ENCODE peak calls at places on chromosome 7, in seven cellular contexts. L is tibial nerve, S is sigmoid colon, G is suprapubic skin, B is GM12878, N is H1, J is ovary. C is an unnamed sample.

GRCh38 chr7:412313-412710 is 107.3 kb downstream of the PDGFA start:
- DNase-seq in G (no peak), J (no peak), S (peak), L (no peak), N (no peak), B (no peak), C (no peak)

GRCh38 chr7:55555160-55555559 is 17.1 kb downstream of the VOPP1 start:
- DNase-seq in G (no peak), B (no peak), N (no peak), L (no peak), S (no peak), J (no peak), C (no peak)

GRCh38 chr7:110519851-110520250 is 571.1 kb upstream of the LRRN3 start:
- DNase-seq in S (no peak), L (no peak), B (no peak), N (no peak), G (no peak), J (no peak), C (no peak)

GRCh38 chr7:148715027-148715426 is 16.3 kb downstream of the CUL1 start:
- DNase-seq in G (no peak), J (no peak), N (no peak), S (no peak), L (no peak), B (no peak), C (no peak)

GRCh38 chr7:55063633-55064032 is 44.8 kb downstream of the EGFR start:
- DNase-seq in J (no peak), S (no peak), B (no peak), L (no peak), G (no peak), N (no peak), C (no peak)

GRCh38 chr7:15489383-15489782 is 72.4 kb downstream of the AGMO start:
- DNase-seq in G (no peak), J (no peak), S (no peak), B (no peak), L (peak), N (no peak), C (no peak)

GRCh38 chr7:158420591-158421340 is 166.9 kb downstream of the PTPRN2 start:
- DNase-seq in S (no peak), L (no peak), B (no peak), J (no peak), N (no peak), G (no peak), C (no peak)

GRCh38 chr7:11831727-11832495 is at the start of gene THSD7A:
- DNase-seq in J (peak), L (no peak), S (peak), G (no peak), B (no peak), N (peak), C (peak)

GRCh38 chr7:36084485-36085091 is 68.5 kb upstream of the EEPD1 start:
- DNase-seq in B (no peak), S (peak), L (no peak), J (peak), N (peak), G (no peak), C (peak)

GRCh38 chr7:64320547-64321495 is 7.1 kb downstream of the ZNF736 start:
- DNase-seq in N (no peak), L (no peak), G (no peak), B (no peak), S (no peak), J (no peak), C (no peak)

GRCh38 chr7:127900735-127901685 is 130.2 kb downstream of the LRRC4 start:
- DNase-seq in B (peak), L (no peak), G (no peak), S (no peak), N (no peak), J (no peak), C (no peak)

GRCh38 chr7:462173-463103 is 57.2 kb downstream of the PDGFA start:
- DNase-seq in N (no peak), G (peak), B (no peak), J (no peak), S (peak), L (no peak), C (no peak)

GRCh38 chr7:108016841-108017775 is 14.1 kb upstream of the LAMB1 start:
- DNase-seq in B (no peak), N (no peak), S (no peak), J (no peak), L (peak), G (no peak), C (no peak)

GRCh38 chr7:75872073-75872782 is 6.6 kb upstream of the RHBDD2 start:
- DNase-seq in B (no peak), G (no peak), J (no peak), N (no peak), L (no peak), S (no peak), C (no peak)

GRCh38 chr7:82521906-82522445 is 78.4 kb upstream of the CACNA2D1 start:
- DNase-seq in B (no peak), S (no peak), L (no peak), N (no peak), G (no peak), J (no peak), C (no peak)

GRCh38 chr7:8035647-8036518 is 67.3 kb downstream of the GLCCI1 start:
- DNase-seq in L (no peak), B (peak), N (no peak), G (no peak), J (no peak), S (no peak), C (no peak)

GRCh38 chr7:37853468-37853867 is 5.1 kb downstream of the NME8 start:
- DNase-seq in J (no peak), N (no peak), S (no peak), L (no peak), B (no peak), G (no peak), C (no peak)

GRCh38 chr7:28697898-28698563 is 260.1 kb downstream of the TRIL start:
- DNase-seq in N (no peak), J (no peak), S (no peak), L (no peak), G (no peak), B (no peak), C (no peak)

GRCh38 chr7:2040893-2041270 is 191.9 kb downstream of the MAD1L1 start:
- DNase-seq in J (peak), S (peak), L (no peak), B (no peak), N (no peak), G (no peak), C (no peak)

GRCh38 chr7:28623105-28623730 is 210.9 kb downstream of the CREB5 start:
- DNase-seq in G (no peak), J (no peak), S (no peak), B (no peak), L (no peak), N (no peak), C (no peak)

GRCh38 chr7:147535619-147536200 is 1054.9 kb upstream of the C7orf33 start:
- DNase-seq in G (no peak), N (no peak), J (no peak), S (no peak), B (no peak), L (no peak), C (no peak)

GRCh38 chr7:26555971-26556830 is 264.5 kb downstream of the SNX10 start:
- DNase-seq in G (no peak), J (no peak), N (no peak), L (no peak), B (no peak), S (no peak), C (no peak)

GRCh38 chr7:69365588-69366241 is 232.6 kb upstream of the AUTS2 start:
- DNase-seq in G (no peak), B (no peak), L (no peak), J (no peak), S (no peak), N (no peak), C (no peak)

GRCh38 chr7:42221304-42221703 is 15.7 kb downstream of the GLI3 start:
- DNase-seq in S (no peak), J (no peak), N (no peak), L (no peak), B (no peak), G (no peak), C (no peak)

GRCh38 chr7:141358376-141358775 is 192.8 kb upstream of the AGK start:
- DNase-seq in J (no peak), N (no peak), G (no peak), L (no peak), B (no peak), S (no peak), C (no peak)

DNA sequence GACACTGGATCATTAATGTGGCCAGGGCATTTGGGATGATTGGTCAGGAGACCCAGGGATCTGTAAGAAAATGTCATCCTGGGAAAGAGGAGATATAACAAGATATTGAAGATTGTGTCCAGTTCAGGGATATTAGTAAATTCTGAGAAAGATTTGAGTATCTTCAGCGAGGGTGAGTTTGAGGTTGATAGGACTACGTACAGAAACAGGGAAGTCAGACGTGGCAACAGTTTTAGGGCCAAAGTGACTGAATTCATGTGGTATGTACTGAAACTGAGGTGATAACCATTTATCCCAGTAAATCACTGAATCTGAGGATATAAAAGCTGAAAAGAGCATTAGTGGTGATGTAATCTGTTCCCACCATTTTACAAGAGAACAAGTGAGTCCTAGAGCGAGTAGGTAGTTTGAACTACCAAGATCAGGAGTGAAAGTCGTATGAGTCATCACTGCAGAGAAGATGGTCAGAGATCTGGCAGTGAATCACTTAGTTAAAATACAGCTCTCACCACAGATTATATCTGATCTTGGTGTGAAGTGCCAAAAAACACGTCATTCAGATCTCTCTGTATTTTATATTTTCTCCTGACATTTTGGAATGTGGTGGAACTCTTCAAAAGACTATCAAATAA is 220.5 kb downstream of the CDK14 start:
- DNase-seq in S (no peak), G (no peak), N (no peak), L (no peak), J (no peak), B (peak), C (no peak)
- TF ChIP-seq EP300 in S (no peak), G (no peak), N (no peak), L (no peak), J (no peak), B (no peak), C (no peak)

DNA sequence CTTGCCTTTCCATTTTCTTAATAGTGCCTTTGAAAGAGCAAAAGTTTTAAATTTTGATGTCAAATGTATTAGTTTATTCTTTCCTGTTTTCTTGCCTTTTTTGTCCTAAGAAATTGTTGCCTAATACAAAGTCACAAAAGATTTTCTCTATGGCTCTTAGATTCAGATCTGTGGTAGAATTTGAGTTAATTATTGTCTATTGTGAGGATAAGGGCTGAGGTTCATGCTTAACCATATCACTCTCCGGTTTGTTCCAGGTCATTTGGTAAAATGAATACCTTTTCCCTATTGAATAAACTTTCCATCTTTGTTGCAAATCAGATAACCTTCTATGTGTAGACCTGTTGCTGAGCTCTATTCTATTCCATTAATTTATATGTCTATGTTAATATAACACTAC is 96.0 kb downstream of the NOD1 start:
- DNase-seq in B (no peak), S (no peak), N (no peak), J (no peak), L (no peak), G (no peak), C (no peak)
- TF ChIP-seq EP300 in B (no peak), S (no peak), N (no peak), J (no peak), L (no peak), G (no peak), C (no peak)

GRCh38 chr7:92766461-92767003 is 69.8 kb downstream of the CDK6 start:
- DNase-seq in B (no peak), G (no peak), J (no peak), L (peak), S (no peak), N (no peak), C (no peak)

GRCh38 chr7:92761391-92762098 is 74.8 kb downstream of the CDK6 start:
- DNase-seq in G (no peak), B (no peak), N (no peak), S (no peak), L (no peak), J (no peak), C (no peak)

GRCh38 chr7:92765725-92766124 is 70.6 kb downstream of the CDK6 start:
- DNase-seq in B (no peak), G (no peak), N (no peak), J (no peak), S (no peak), L (no peak), C (no peak)

GRCh38 chr7:92762853-92763252 is 73.5 kb downstream of the CDK6 start:
- DNase-seq in B (no peak), S (no peak), N (no peak), J (no peak), G (no peak), L (no peak), C (no peak)

DNA sequence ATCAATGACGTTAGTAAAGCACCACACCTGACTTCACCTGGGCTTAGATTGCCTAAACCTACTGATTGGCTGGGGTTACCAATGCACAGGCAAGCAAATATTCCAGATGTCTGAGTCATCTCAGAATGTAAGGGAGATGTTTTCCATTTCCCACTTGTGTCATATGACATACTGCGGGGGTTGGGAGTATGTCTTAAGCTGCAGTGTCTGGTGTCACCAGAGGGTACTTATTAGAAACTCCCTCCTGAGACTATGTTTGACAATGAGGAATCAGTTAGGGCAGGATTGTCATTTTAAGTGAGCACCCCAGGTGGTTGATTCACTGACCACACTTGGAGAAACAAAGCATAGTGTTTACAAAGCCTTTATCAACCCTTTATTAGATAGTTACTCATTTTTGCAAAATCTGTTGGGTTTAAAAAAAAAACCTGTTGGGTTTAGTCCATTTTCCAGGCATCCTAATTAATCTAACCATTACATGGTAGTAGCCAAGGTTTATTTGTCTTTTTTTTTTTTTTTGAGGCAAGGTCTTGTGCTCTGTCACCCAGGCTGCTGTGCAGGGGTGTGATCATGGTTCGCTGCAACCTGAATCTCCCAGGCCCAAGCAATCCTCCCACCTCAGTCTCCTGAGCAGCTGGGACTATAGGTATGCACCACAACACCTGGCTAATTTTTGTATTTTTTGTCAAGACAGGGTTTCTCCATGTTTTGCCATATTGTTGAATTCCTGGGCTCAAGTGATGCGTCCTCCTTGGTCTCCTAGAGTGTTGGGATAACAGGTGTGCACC is 72.5 kb downstream of the CDK6 start:
- DNase-seq in B (no peak), G (no peak), L (no peak), N (peak), J (no peak), S (no peak), C (no peak)
- TF ChIP-seq EP300 in B (no peak), G (no peak), L (no peak), N (peak), J (no peak), S (no peak), C (no peak)

GRCh38 chr7:39911167-39911566 is 38.9 kb upstream of the CDK13 start:
- DNase-seq in J (no peak), L (no peak), B (no peak), N (no peak), G (no peak), S (no peak), C (no peak)

GRCh38 chr7:39908141-39908540 is 41.9 kb upstream of the CDK13 start:
- DNase-seq in G (no peak), S (no peak), L (no peak), J (no peak), N (no peak), B (no peak), C (no peak)

GRCh38 chr7:39910108-39910869 is 39.8 kb upstream of the CDK13 start:
- DNase-seq in L (no peak), J (no peak), B (no peak), G (no peak), S (no peak), N (no peak), C (no peak)

GRCh38 chr7:39909526-39909925 is 40.5 kb upstream of the CDK13 start:
- DNase-seq in S (no peak), J (no peak), G (no peak), B (no peak), L (no peak), N (no peak), C (no peak)

GRCh38 chr7:39908973-39909372 is 41.1 kb upstream of the CDK13 start:
- DNase-seq in N (no peak), L (no peak), J (no peak), G (no peak), B (no peak), S (no peak), C (no peak)
- TF ChIP-seq EP300 in N (no peak), L (no peak), J (no peak), G (no peak), B (no peak), S (no peak), C (no peak)

DNA sequence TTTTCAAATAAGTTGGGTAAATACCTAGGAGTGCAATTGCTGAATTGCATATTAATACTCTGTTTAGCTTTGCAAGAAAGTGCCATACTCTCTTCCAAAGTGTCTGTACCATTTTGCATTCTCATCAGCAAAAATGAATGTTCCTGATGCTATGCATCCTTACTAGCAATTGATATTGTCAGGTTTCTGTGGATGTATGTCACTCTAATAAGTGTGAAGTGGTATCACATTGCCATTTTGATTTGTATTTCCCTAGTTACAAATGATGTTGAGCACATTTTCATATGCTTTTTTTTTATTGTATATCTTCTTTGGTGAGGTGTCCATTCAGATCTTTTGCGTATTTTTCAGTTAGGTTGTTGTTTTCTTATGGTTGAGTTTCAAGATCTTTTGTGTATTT is 230.4 kb upstream of the MAGI2 start:
- DNase-seq in G (no peak), S (no peak), N (no peak), B (no peak), J (no peak), L (no peak), C (no peak)
- TF ChIP-seq EP300 in G (no peak), S (no peak), N (no peak), B (no peak), J (no peak), L (no peak), C (no peak)

GRCh38 chr7:73650524-73650923 is 17.1 kb upstream of the VPS37D start:
- DNase-seq in S (no peak), L (no peak), J (no peak), B (no peak), G (no peak), N (no peak), C (no peak)

GRCh38 chr7:73646785-73647724 is 20.6 kb upstream of the VPS37D start:
- DNase-seq in G (no peak), N (no peak), S (no peak), B (no peak), L (no peak), J (no peak), C (no peak)

GRCh38 chr7:73648593-73649332 is 18.9 kb upstream of the VPS37D start:
- DNase-seq in S (no peak), G (no peak), J (no peak), B (no peak), N (no peak), L (no peak), C (no peak)

GRCh38 chr7:73645643-73646182 is 21.4 kb upstream of the MLXIPL start:
- DNase-seq in G (no peak), B (no peak), N (no peak), J (no peak), L (no peak), S (no peak), C (no peak)

GRCh38 chr7:73647725-73648592 is 19.7 kb upstream of the VPS37D start:
- DNase-seq in J (no peak), G (no peak), S (no peak), L (no peak), B (no peak), N (no peak), C (peak)
- TF ChIP-seq EP300 in J (no peak), G (no peak), S (no peak), L (no peak), B (no peak), N (no peak), C (no peak)

GRCh38 chr7:116953727-116954442 is 584 bp downstream of the ST7 start:
- DNase-seq in L (peak), B (no peak), J (peak), S (peak), N (peak), G (peak), C (peak)
- TF ChIP-seq EP300 in L (no peak), B (no peak), J (no peak), S (no peak), N (no peak), G (no peak), C (no peak)

C was measured in transverse colon.